ENCODE peak calls at places on chromosomes 16 and 17, in five cellular contexts. A is A549, F is tibial artery, N is breast epithelium, D is left lung. Y is an unnamed sample.

GRCh38 chr16:3745751-3746355 is 28.5 kb upstream of the TRAP1 start:
- DNase-seq in A (no peak), F (no peak), N (no peak), D (no peak), Y (no peak)

GRCh38 chr16:48607056-48607825 is 2.7 kb downstream of the N4BP1 start:
- DNase-seq in A (peak), F (no peak), N (peak), D (no peak), Y (no peak)

GRCh38 chr17:68718465-68718864 is 117.3 kb upstream of the FAM20A start:
- DNase-seq in A (no peak), F (no peak), N (no peak), D (no peak), Y (no peak)

GRCh38 chr16:84117482-84117843 is 721 bp upstream of the MBTPS1 start:
- DNase-seq in A (peak), F (no peak), N (peak), D (no peak), Y (no peak)

GRCh38 chr17:7220593-7221280 is 999 bp downstream of the ACADVL start:
- DNase-seq in A (peak), F (peak), N (peak), D (no peak), Y (no peak)

GRCh38 chr17:45958994-45959665 is 39.9 kb upstream of the STH start:
- DNase-seq in A (no peak), F (no peak), N (no peak), D (no peak), Y (no peak)

GRCh38 chr17:35900693-35901487 is 20.7 kb upstream of the CCL5 start:
- DNase-seq in A (no peak), F (no peak), N (no peak), D (no peak), Y (no peak)

GRCh38 chr16:12182202-12182601 is 205.7 kb downstream of the SNX29 start:
- DNase-seq in A (no peak), F (no peak), N (no peak), D (no peak), Y (no peak)

GRCh38 chr17:4520881-4521600 is 22.4 kb downstream of the SPNS2 start:
- DNase-seq in A (peak), F (no peak), N (peak), D (peak), Y (no peak)

GRCh38 chr16:8611886-8612595 is 9.5 kb upstream of the METTL22 start:
- DNase-seq in A (no peak), F (no peak), N (no peak), D (no peak), Y (no peak)

GRCh38 chr17:48002920-48003685 is 32.2 kb downstream of the CDK5RAP3 start:
- DNase-seq in A (no peak), F (no peak), N (no peak), D (no peak), Y (no peak)

GRCh38 chr17:4856937-4857314 is 23.8 kb downstream of the MINK1 start:
- DNase-seq in A (no peak), F (no peak), N (no peak), D (no peak), Y (no peak)

GRCh38 chr17:3980381-3980975 is 16.2 kb upstream of the ATP2A3 start:
- DNase-seq in A (no peak), F (no peak), N (no peak), D (no peak), Y (no peak)

GRCh38 chr16:65698943-65699342 is 577.1 kb upstream of the CDH11 start:
- DNase-seq in A (no peak), F (no peak), N (no peak), D (no peak), Y (no peak)

GRCh38 chr16:29974291-29975133 is 844 bp downstream of the TAOK2 start:
- DNase-seq in A (no peak), F (peak), N (no peak), D (peak), Y (no peak)

GRCh38 chr17:9905902-9906301 is 831 bp upstream of the RCVRN start:
- DNase-seq in A (peak), F (peak), N (no peak), D (no peak), Y (no peak)

GRCh38 chr17:48566717-48567116 is 11.4 kb downstream of the HOXB4 start:
- DNase-seq in A (no peak), F (no peak), N (no peak), D (no peak), Y (no peak)

GRCh38 chr16:29663020-29663828 is at the start of gene SPN:
- DNase-seq in A (no peak), F (no peak), N (no peak), D (no peak), Y (no peak)

GRCh38 chr16:13070268-13070667 is 168.9 kb downstream of the SHISA9 start:
- DNase-seq in A (no peak), F (no peak), N (no peak), D (no peak), Y (no peak)

GRCh38 chr16:22336581-22336980 is 37.8 kb downstream of the CDR2 start:
- DNase-seq in A (no peak), F (no peak), N (no peak), D (no peak), Y (no peak)

GRCh38 chr16:85222151-85222863 is 110.0 kb upstream of the CIBAR2 start:
- DNase-seq in A (no peak), F (no peak), N (no peak), D (no peak), Y (no peak)

DNA sequence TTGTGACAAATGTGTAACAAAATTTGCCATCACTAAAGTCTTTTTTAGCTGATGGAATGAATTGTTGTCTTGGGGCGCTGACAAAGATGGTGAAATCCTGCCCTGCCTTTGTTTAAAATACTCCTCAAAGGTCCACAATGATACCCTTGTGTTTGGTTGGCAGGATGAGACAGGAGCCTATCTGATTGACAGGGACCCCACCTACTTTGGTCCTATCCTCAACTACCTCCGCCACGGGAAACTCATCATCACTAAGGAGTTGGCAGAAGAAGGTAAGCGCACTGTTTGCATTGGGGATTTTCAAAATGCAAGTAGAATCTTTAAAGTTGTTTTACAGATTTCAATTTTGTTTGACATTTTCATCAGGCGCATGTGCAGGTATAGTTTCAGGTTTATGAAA is 2.0 kb downstream of the KCTD2 start:
- DNase-seq in A (no peak), F (no peak), N (no peak), D (no peak), Y (no peak)
- H3K27ac ChIP-seq in A (no peak), F (peak), N (peak), D (no peak), Y (no peak)

DNA sequence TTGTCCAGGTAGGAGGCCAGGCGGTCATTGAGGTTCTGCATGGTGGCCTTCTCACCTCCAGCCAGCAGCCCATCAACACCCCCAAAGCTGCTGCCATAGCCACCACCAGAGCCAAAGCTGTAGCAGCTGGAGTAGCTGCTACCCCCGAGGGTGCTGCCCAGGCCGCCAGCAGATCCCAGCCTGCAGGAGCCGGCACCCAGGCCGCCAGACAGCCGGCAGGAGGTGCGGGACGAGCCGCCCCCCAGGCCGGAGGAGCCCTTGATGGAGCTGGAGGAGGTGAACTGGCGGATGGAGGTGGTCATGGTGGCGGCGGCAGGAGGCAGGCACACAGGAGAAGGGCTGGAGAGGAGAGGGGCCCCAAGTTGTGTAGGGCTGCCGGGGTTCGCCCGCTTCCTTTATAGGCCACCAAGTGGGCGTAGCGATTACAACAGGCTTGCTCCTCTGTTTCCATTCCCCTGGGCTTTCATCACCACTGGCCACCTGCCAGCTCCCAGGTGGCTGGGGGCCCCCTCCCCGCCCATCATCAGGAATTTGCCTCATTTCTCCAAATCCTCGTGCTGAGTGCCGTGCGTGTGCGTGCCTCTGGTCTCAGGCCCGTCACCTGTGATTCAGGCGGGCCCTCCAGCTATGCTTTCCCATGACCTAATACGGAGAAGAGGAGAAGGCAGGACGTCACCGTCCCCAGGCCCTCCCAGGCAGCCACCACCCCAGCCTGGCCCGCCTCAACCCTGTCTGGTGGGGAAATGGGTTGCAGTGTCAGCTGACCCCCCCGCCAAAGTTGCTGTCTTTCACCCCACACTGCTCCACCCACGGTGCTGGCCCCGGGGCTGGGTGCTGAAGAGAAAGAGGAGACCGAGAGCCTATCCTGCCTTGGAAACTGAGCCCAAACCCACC is at the start of gene KRT17:
- DNase-seq in A (no peak), F (no peak), N (peak), D (peak), Y (no peak)
- TF ChIP-seq CTCF in A (no peak), F (no peak), N (no peak), D (no peak), Y (no peak)

DNA sequence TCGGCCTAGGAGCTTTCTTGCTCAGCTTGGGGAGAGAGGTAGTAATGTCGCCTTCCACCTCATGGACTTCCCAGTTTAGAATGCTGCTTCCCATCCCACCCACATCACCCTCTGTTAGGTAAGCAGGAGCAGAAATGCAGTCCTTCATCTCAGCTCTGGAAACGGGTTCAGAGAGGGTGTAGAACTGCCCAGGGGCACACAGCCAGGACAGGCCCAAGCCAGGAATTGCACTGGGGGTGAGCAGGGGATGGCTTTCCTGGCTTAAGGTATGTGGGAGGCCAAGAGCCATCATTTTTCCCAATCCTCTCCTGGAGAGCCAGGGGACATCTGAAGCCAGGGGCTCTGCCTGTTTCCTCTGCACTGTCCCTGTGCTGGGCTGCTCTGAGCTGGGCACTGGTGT is 33.6 kb downstream of the RAI1 start:
- DNase-seq in A (no peak), F (no peak), N (no peak), D (no peak), Y (no peak)
- H3K27ac ChIP-seq in A (no peak), F (peak), N (peak), D (peak), Y (peak)

GRCh38 chr16:50067290-50067853 is 1.6 kb downstream of the HEATR3 start:
- DNase-seq in A (peak), F (no peak), N (no peak), D (no peak), Y (no peak)
- TF ChIP-seq CTCF in A (peak), F (peak), N (no peak), D (no peak), Y (peak)

DNA sequence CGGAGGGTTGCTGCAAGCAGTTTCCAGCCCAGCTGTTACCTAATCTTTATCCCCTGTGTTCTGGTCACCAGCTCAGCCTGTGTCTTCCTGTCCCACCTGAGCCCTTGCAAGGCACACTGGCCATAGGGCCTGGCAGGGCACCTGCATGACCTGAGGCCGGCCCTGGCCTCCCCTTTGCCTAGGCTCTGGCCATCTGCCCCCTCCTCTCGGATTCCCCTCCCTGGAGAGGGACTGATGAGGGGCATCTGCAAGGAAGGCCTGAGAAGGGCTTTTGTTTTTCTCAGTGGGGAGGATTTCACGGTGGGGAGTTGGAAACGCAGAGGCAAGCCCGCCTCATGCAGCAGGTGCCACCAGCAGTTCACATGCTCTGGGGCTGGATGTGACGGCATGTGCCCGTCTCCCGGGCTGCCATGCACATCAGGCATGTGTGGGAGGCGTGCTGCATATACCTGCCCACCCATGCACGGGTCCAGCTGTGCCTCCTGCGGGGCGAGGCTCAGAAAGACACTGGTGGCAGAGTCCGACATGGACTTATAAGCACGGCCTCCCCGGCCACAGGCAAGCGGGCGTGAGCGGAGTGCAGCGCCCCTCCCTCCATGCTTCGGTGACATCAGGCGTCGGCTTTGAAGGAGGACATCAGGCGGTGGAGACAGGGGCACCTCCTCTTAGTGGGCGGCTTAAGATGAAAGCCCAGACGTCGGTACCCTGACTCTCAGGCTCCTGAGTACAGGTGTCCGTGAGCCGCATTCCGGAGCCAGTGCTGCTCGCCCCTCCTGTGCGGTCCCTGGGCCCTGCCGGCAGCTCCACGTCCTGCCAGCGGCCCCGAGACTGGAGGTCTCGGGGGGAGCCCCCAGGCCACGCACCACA is 16.5 kb downstream of the ASPSCR1 start:
- DNase-seq in A (no peak), F (no peak), N (no peak), D (peak), Y (no peak)
- H3K27ac ChIP-seq in A (no peak), F (no peak), N (no peak), D (no peak), Y (no peak)

GRCh38 chr17:20225162-20226115 is 216.3 kb downstream of the SPECC1 start:
- DNase-seq in A (peak), F (no peak), N (no peak), D (no peak), Y (no peak)
- TF ChIP-seq CTCF in A (peak), F (no peak), N (no peak), D (no peak), Y (no peak)

GRCh38 chr16:23353440-23353839 is 51.3 kb downstream of the SCNN1B start:
- DNase-seq in A (no peak), F (no peak), N (no peak), D (no peak), Y (no peak)

GRCh38 chr16:23355106-23355670 is 53.1 kb downstream of the SCNN1B start:
- DNase-seq in A (no peak), F (no peak), N (no peak), D (no peak), Y (no peak)

GRCh38 chr16:23354246-23354645 is 52.1 kb downstream of the SCNN1B start:
- DNase-seq in A (no peak), F (no peak), N (no peak), D (no peak), Y (no peak)

GRCh38 chr16:23348579-23349469 is 46.7 kb downstream of the SCNN1B start:
- DNase-seq in A (peak), F (no peak), N (no peak), D (no peak), Y (no peak)

DNA sequence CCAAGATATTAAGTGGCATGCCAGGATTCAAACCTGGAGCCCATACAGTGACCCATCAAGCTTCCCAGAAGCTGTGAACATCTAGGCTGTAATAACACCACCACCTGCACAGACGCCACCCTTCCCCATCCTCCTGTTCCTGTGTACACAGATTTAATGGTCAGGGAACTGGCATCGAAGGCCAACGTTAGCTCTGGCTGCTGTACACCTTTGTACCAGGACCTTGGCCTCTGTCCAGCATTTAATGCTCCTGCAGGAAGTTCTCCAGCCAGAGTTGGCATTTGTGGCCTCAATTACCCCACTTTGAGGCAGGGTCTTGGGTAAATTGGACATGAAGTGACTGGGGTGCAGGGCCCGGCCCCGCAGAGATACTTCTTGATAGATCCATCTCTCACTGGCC is 49.3 kb downstream of the SCNN1B start:
- DNase-seq in A (no peak), F (no peak), N (no peak), D (no peak), Y (no peak)
- H3K27ac ChIP-seq in A (no peak), F (no peak), N (no peak), D (no peak), Y (no peak)

GRCh38 chr16:70739389-70739788 is 53.5 kb upstream of the MTSS2 start:
- DNase-seq in A (no peak), F (no peak), N (no peak), D (peak), Y (no peak)
- TF ChIP-seq CTCF in A (no peak), F (no peak), N (no peak), D (no peak), Y (no peak)

GRCh38 chr16:88325087-88325750 is 57.5 kb upstream of the ZNF469 start:
- DNase-seq in A (no peak), F (no peak), N (no peak), D (peak), Y (no peak)
- H3K27ac ChIP-seq in A (peak), F (no peak), N (no peak), D (no peak), Y (no peak)

Y was measured in ascending aorta.